ENCODE peak calls at places on chromosomes 7 and 10, in nine cellular contexts. P is CD8-positive, alpha-beta T cell; V is BJ; U is NB4; I is OCI-LY7; D is heart right ventricle; W is astrocyte of the cerebellum; K is thoracic aorta; G is MM.1S. F is an unnamed sample.

GRCh38 chr7:25025218-25025671 is 45.3 kb upstream of the OSBPL3 start:
- DNase-seq in P (no peak), V (peak; percentile 67), U (no peak), I (no peak), D (no peak), W (peak; percentile 49), K (no peak), G (no peak), F (no peak)

GRCh38 chr7:48188776-48189520 is 17.7 kb downstream of the ABCA13 start:
- DNase-seq in P (no peak), V (no peak), U (no peak), I (no peak), D (no peak), W (peak; percentile 63), K (no peak), G (no peak), F (no peak)

GRCh38 chr7:23106491-23106800 is 861 bp downstream of the KLHL7 start:
- DNase-seq in P (peak; percentile 37), V (no peak), U (no peak), I (no peak), D (peak; percentile 38), W (no peak), K (no peak), G (no peak), F (no peak)

GRCh38 chr10:132708441-132708840 is 77.5 kb downstream of the NKX6-2 start:
- DNase-seq in P (no peak), V (no peak), U (no peak), I (no peak), D (no peak), W (no peak), K (no peak), G (no peak), F (no peak)

GRCh38 chr10:59382831-59383295 is 20.5 kb upstream of the FAM13C start:
- DNase-seq in P (no peak), V (no peak), U (no peak), I (no peak), D (peak; percentile 38), W (peak; percentile 59), K (no peak), G (no peak), F (no peak)

GRCh38 chr7:100489824-100490223 is 6.1 kb downstream of the NYAP1 start:
- DNase-seq in P (no peak), V (peak; percentile 50), U (peak; percentile 84), I (peak; percentile 85), D (no peak), W (peak; percentile 64), K (no peak), G (peak; percentile 56), F (peak; percentile 59)

GRCh38 chr10:5943536-5943935 is 33.8 kb downstream of the IL15RA start:
- DNase-seq in P (no peak), V (peak; percentile 47), U (no peak), I (no peak), D (peak; percentile 61), W (no peak), K (no peak), G (no peak), F (no peak)

GRCh38 chr10:131047501-131047900 is 264.0 kb downstream of the TCERG1L start:
- DNase-seq in P (no peak), V (no peak), U (no peak), I (no peak), D (no peak), W (no peak), K (no peak), G (no peak), F (no peak)

GRCh38 chr7:129643545-129644170 is 32.1 kb downstream of the NRF1 start:
- DNase-seq in P (no peak), V (no peak), U (no peak), I (no peak), D (no peak), W (no peak), K (no peak), G (no peak), F (no peak)

GRCh38 chr7:80309971-80310549 is 175.4 kb downstream of the GNAI1 start:
- DNase-seq in P (no peak), V (no peak), U (no peak), I (no peak), D (no peak), W (no peak), K (no peak), G (no peak), F (no peak)

GRCh38 chr7:127988743-127989142 is 42.5 kb downstream of the LRRC4 start:
- DNase-seq in P (no peak), V (no peak), U (no peak), I (no peak), D (no peak), W (no peak), K (no peak), G (no peak), F (no peak)

GRCh38 chr7:80039255-80039884 is 95.3 kb upstream of the GNAI1 start:
- DNase-seq in P (no peak), V (no peak), U (no peak), I (no peak), D (no peak), W (no peak), K (no peak), G (no peak), F (no peak)

GRCh38 chr7:29204491-29205281 is 10.1 kb downstream of the CHN2 start:
- DNase-seq in P (no peak), V (no peak), U (no peak), I (no peak), D (no peak), W (no peak), K (no peak), G (no peak), F (no peak)

GRCh38 chr7:29396563-29396962 is 167.1 kb upstream of the PRR15 start:
- DNase-seq in P (no peak), V (no peak), U (no peak), I (no peak), D (no peak), W (no peak), K (no peak), G (no peak), F (no peak)

GRCh38 chr7:3399858-3400257 is 98.8 kb downstream of the SDK1 start:
- DNase-seq in P (no peak), V (no peak), U (peak; percentile 42), I (peak; percentile 35), D (no peak), W (no peak), K (no peak), G (no peak), F (peak; percentile 1)

GRCh38 chr7:12066004-12066403 is 145.1 kb upstream of the TMEM106B start:
- DNase-seq in P (no peak), V (no peak), U (no peak), I (no peak), D (no peak), W (no peak), K (no peak), G (no peak), F (peak; percentile 3)

GRCh38 chr7:12066561-12066960 is 144.5 kb upstream of the TMEM106B start:
- DNase-seq in P (no peak), V (no peak), U (no peak), I (no peak), D (no peak), W (no peak), K (no peak), G (no peak), F (peak; percentile 0)

GRCh38 chr7:12056977-12057376 is 154.1 kb upstream of the TMEM106B start:
- DNase-seq in P (no peak), V (no peak), U (no peak), I (no peak), D (no peak), W (no peak), K (no peak), G (no peak), F (no peak)

GRCh38 chr7:12064716-12065115 is 146.4 kb upstream of the TMEM106B start:
- DNase-seq in P (no peak), V (no peak), U (no peak), I (no peak), D (no peak), W (no peak), K (no peak), G (no peak), F (no peak)

GRCh38 chr7:12062062-12062461 is 149.0 kb upstream of the TMEM106B start:
- DNase-seq in P (no peak), V (no peak), U (peak; percentile 22), I (no peak), D (no peak), W (no peak), K (no peak), G (peak; percentile 14), F (no peak)
- TF ChIP-seq CTCF in P (no peak), V (peak; percentile 31), U (peak; percentile 63), I (peak; percentile 61), D (no peak), W (no peak), K (no peak), G (peak; percentile 36), F (peak; percentile 35)

GRCh38 chr7:112105584-112106540 is 100.3 kb downstream of the DOCK4 start:
- DNase-seq in P (no peak), V (no peak), U (no peak), I (no peak), D (no peak), W (no peak), K (no peak), G (no peak), F (no peak)
- H3K4me3 ChIP-seq in P (no peak overlapping the region), V (no peak overlapping the region), U (no peak overlapping the region), I (no peak overlapping the region), D (no peak overlapping the region), W (no peak overlapping the region), K (no peak overlapping the region), G (no peak overlapping the region), F (no peak overlapping the region)

GRCh38 chr7:56181010-56181409 is 64.8 kb upstream of the NUPR2 start:
- DNase-seq in P (no peak), V (no peak), U (no peak), I (no peak), D (no peak), W (no peak), K (no peak), G (no peak), F (no peak)

GRCh38 chr7:56174346-56175085 is 58.3 kb upstream of the NUPR2 start:
- DNase-seq in P (no peak), V (no peak), U (no peak), I (no peak), D (no peak), W (no peak), K (no peak), G (no peak), F (no peak)

GRCh38 chr7:56175784-56176183 is 59.6 kb upstream of the NUPR2 start:
- DNase-seq in P (no peak), V (no peak), U (no peak), I (no peak), D (no peak), W (no peak), K (no peak), G (no peak), F (no peak)

GRCh38 chr7:56175086-56175760 is 59.0 kb upstream of the NUPR2 start:
- DNase-seq in P (no peak), V (no peak), U (no peak), I (no peak), D (peak; percentile 14), W (no peak), K (peak; percentile 19), G (no peak), F (no peak)
- TF ChIP-seq CTCF in P (no peak), V (no peak), U (no peak), I (no peak), D (no peak), W (no peak), K (no peak), G (no peak), F (no peak)

DNA sequence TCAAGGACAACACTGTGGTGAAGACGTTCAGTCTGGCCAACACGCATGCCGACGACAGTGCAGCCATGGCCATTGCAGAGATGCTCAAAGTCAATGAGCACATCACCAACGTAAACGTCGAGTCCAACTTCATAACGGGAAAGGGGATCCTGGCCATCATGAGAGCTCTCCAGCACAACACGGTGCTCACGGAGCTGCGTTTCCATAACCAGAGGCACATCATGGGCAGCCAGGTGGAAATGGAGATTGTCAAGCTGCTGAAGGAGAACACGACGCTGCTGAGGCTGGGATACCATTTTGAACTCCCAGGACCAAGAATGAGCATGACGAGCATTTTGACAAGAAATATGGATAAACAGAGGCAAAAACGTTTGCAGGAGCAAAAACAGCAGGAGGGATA is 6.6 kb downstream of the LMOD2 start:
- DNase-seq in P (no peak), V (no peak), U (no peak), I (no peak), D (no peak), W (no peak), K (no peak), G (no peak), F (no peak)
- H3K4me3 ChIP-seq in P (no peak overlapping the region), V (no peak overlapping the region), U (no peak overlapping the region), I (no peak overlapping the region), D (peak overlapping the region; percentile 67), W (no peak overlapping the region), K (no peak overlapping the region), G (no peak overlapping the region), F (no peak overlapping the region)

F was measured in GM12864.